ENCODE peak calls at places on chromosomes 6 and 20, in four cellular contexts. One of them, this sample, is unnamed.

GRCh38 chr6:144266091-144266649 is 19.0 kb upstream of the UTRN start:
- DNase-seq in WTC11: peak
- DNase-seq in GM12878: no peak
- DNase-seq in HepG2: no peak
- DNase-seq in this sample: no peak

GRCh38 chr6:14706378-14706929 is 539.4 kb upstream of the JARID2 start:
- DNase-seq in HepG2: no peak
- DNase-seq in GM12878: no peak
- DNase-seq in WTC11: no peak
- DNase-seq in this sample: peak

GRCh38 chr6:8982659-8983058 is 547.3 kb upstream of the SLC35B3 start:
- DNase-seq in WTC11: no peak
- DNase-seq in GM12878: no peak
- DNase-seq in HepG2: no peak
- DNase-seq in this sample: no peak

GRCh38 chr20:58938541-58938940 is 42.5 kb upstream of the NELFCD start:
- DNase-seq in GM12878: no peak
- DNase-seq in WTC11: no peak
- DNase-seq in HepG2: no peak
- DNase-seq in this sample: no peak

GRCh38 chr6:22613695-22614094 is 44.3 kb downstream of the HDGFL1 start:
- DNase-seq in HepG2: no peak
- DNase-seq in GM12878: no peak
- DNase-seq in WTC11: no peak
- DNase-seq in this sample: no peak

GRCh38 chr6:48915591-48915990 is 547.5 kb downstream of the MMUT start:
- DNase-seq in GM12878: no peak
- DNase-seq in HepG2: no peak
- DNase-seq in WTC11: no peak
- DNase-seq in this sample: no peak

GRCh38 chr6:69887026-69887425 is 20.7 kb downstream of the COL19A1 start:
- DNase-seq in GM12878: no peak
- DNase-seq in WTC11: no peak
- DNase-seq in HepG2: no peak
- DNase-seq in this sample: no peak

GRCh38 chr20:49316704-49317103 is 38.8 kb upstream of the ZNFX1 start:
- DNase-seq in GM12878: no peak
- DNase-seq in HepG2: no peak
- DNase-seq in WTC11: no peak
- DNase-seq in this sample: no peak

GRCh38 chr6:142846883-142847287 is 98.1 kb downstream of the HIVEP2 start:
- DNase-seq in GM12878: no peak
- DNase-seq in WTC11: no peak
- DNase-seq in HepG2: peak
- DNase-seq in this sample: no peak

GRCh38 chr6:99013145-99013544 is 65.4 kb upstream of the FBXL4 start:
- DNase-seq in HepG2: no peak
- DNase-seq in GM12878: no peak
- DNase-seq in WTC11: no peak
- DNase-seq in this sample: no peak

GRCh38 chr6:71724456-71725180 is 161.7 kb upstream of the RIMS1 start:
- DNase-seq in HepG2: no peak
- DNase-seq in GM12878: no peak
- DNase-seq in WTC11: no peak
- DNase-seq in this sample: no peak

GRCh38 chr20:43241057-43241702 is 51.5 kb upstream of the PTPRT start:
- DNase-seq in HepG2: no peak
- DNase-seq in WTC11: no peak
- DNase-seq in GM12878: no peak
- DNase-seq in this sample: no peak

GRCh38 chr20:59163641-59164530 is at the start of gene ZNF831:
- DNase-seq in HepG2: no peak
- DNase-seq in WTC11: no peak
- DNase-seq in GM12878: no peak
- DNase-seq in this sample: no peak

GRCh38 chr20:24095753-24096152 is 107.2 kb upstream of the GGTLC1 start:
- DNase-seq in GM12878: no peak
- DNase-seq in HepG2: no peak
- DNase-seq in WTC11: no peak
- DNase-seq in this sample: no peak

GRCh38 chr20:21812384-21812783 is 106.9 kb downstream of the PAX1 start:
- DNase-seq in HepG2: no peak
- DNase-seq in WTC11: no peak
- DNase-seq in GM12878: no peak
- DNase-seq in this sample: no peak
- TF ChIP-seq NR2C2 in HepG2: no peak
- TF ChIP-seq NR2C2 in WTC11: no peak
- TF ChIP-seq NR2C2 in GM12878: no peak
- TF ChIP-seq NR2C2 in this sample: no peak

DNA sequence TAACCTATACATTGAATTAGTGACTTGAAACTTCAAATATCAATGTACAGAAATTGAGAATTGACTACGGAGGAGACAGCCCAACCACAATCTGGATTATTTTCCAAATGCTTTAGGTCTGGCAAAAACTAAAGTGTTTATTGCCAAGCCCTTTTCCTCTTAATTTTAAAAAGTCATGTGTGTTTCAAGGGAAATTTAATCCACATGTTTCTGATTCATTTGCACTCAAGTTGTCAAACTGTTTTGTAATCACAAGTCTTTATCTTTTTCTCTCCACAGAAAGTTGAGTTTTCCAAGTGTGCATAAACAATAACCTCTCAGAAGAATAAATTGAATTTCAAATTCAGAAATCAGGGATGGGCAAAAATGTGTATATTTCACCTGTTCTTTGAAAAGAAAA is 350.7 kb upstream of the RSPO3 start:
- DNase-seq in HepG2: no peak
- DNase-seq in WTC11: no peak
- DNase-seq in GM12878: no peak
- DNase-seq in this sample: no peak
- TF ChIP-seq NR2C2 in HepG2: no peak
- TF ChIP-seq NR2C2 in WTC11: no peak
- TF ChIP-seq NR2C2 in GM12878: no peak
- TF ChIP-seq NR2C2 in this sample: no peak

GRCh38 chr20:6994452-6994851 is 227.0 kb downstream of the BMP2 start:
- DNase-seq in HepG2: no peak
- DNase-seq in GM12878: no peak
- DNase-seq in WTC11: no peak
- DNase-seq in this sample: no peak
- TF ChIP-seq NR2C2 in HepG2: no peak
- TF ChIP-seq NR2C2 in GM12878: no peak
- TF ChIP-seq NR2C2 in WTC11: no peak
- TF ChIP-seq NR2C2 in this sample: no peak

DNA sequence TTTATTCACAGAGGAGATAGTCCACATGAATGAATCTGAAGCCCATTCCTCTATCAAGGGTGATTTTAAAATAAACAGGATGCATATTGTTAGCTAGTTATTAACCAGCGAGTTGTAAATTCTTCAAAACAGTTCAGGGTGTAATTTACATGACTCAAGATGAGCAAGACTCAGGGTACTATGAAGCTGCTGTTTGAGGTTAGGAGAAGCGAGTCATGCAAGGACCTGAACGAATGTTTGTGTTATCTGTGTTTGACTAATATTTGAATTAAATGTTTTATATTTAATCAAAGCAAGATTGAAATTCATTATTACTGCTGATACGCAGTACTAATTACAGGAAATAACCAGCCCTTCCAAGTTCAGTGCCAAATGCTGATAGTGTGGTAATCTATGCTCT is 191.1 kb downstream of the SAMD5 start:
- DNase-seq in HepG2: no peak
- DNase-seq in GM12878: no peak
- DNase-seq in WTC11: no peak
- DNase-seq in this sample: no peak
- TF ChIP-seq NR2C2 in HepG2: no peak
- TF ChIP-seq NR2C2 in GM12878: no peak
- TF ChIP-seq NR2C2 in WTC11: no peak
- TF ChIP-seq NR2C2 in this sample: no peak

This sample was measured in K562.